ENCODE peak calls at places on chromosomes 7 and 10, in nine cellular contexts. H is effector memory CD8-positive, alpha-beta T cell; B is endothelial cell; Z is EL; Q is iris pigment epithelial cell; G is stimulated activated CD4-positive, alpha-beta T cell treated with anti-CD3 and anti-CD28 coated beads, Interleukin-4, amount 100 ng/mL, for 4 hours; U is activated CD8-positive, alpha-beta memory T cell treated with anti-CD3 and anti-CD28 coated beads for 24 hours; O is neural crest cell; R is gastrocnemius medialis. N is an unnamed sample.
A peak's percentile ranks its signal among the peaks of the same experiment; 100 is the strongest.

GRCh38 chr10:86953747-86954680 is 3.4 kb downstream of the MMRN2 start:
- DNase-seq in Q (peak; percentile 64), Z (no peak), G (no peak), U (no peak), R (no peak), O (peak; percentile 80), H (no peak), B (peak; percentile 63), N (no peak)

GRCh38 chr10:7407368-7408002 is 3.3 kb downstream of the SFMBT2 start:
- DNase-seq in Z (no peak), H (no peak), R (no peak), Q (no peak), B (peak; percentile 24), O (no peak), G (no peak), U (peak; percentile 64), N (no peak)

GRCh38 chr10:24931236-24931635 is 21.2 kb downstream of the PRTFDC1 start:
- DNase-seq in O (no peak), R (no peak), H (no peak), B (no peak), U (no peak), Z (no peak), Q (no peak), G (no peak), N (no peak)

GRCh38 chr10:1829712-1830111 is 92.4 kb upstream of the ADARB2 start:
- DNase-seq in O (no peak), H (no peak), Z (no peak), R (no peak), Q (no peak), U (no peak), G (no peak), B (no peak), N (no peak)

GRCh38 chr7:158662610-158663427 is 41.8 kb downstream of the NCAPG2 start:
- DNase-seq in H (peak; percentile 15), B (no peak), Z (no peak), O (no peak), Q (no peak), G (no peak), R (no peak), U (no peak), N (no peak)

GRCh38 chr10:25388862-25389206 is 214.0 kb downstream of the GPR158 start:
- DNase-seq in U (no peak), R (no peak), B (no peak), Q (no peak), Z (no peak), H (no peak), O (no peak), G (no peak), N (no peak)

GRCh38 chr7:47366960-47367359 is 215.0 kb downstream of the TNS3 start:
- DNase-seq in H (no peak), B (no peak), R (no peak), Z (no peak), U (no peak), G (no peak), Q (no peak), O (no peak), N (no peak)

GRCh38 chr7:156524737-156525597 is 115.6 kb upstream of the RNF32 start:
- DNase-seq in O (no peak), U (no peak), Q (no peak), R (no peak), Z (no peak), B (no peak), H (no peak), G (no peak), N (no peak)

GRCh38 chr10:11663763-11664555 is 52.5 kb upstream of the USP6NL start:
- DNase-seq in O (no peak), G (no peak), R (no peak), B (no peak), H (no peak), U (no peak), Z (no peak), Q (no peak), N (no peak)

GRCh38 chr10:69810097-69810496 is 8.4 kb downstream of the COL13A1 start:
- DNase-seq in R (no peak), B (no peak), Z (no peak), G (no peak), O (no peak), H (no peak), Q (no peak), U (no peak), N (no peak)

GRCh38 chr7:18666107-18666728 is 170.7 kb downstream of the HDAC9 start:
- DNase-seq in B (peak; percentile 85), Z (peak; percentile 80), R (peak; percentile 65), Q (peak; percentile 79), U (peak; percentile 78), H (peak; percentile 62), G (peak; percentile 13), O (peak; percentile 79), N (peak; percentile 70)

GRCh38 chr10:36540611-36541010 is 584.8 kb upstream of the ANKRD30A start:
- DNase-seq in H (no peak), Q (no peak), Z (no peak), O (no peak), B (no peak), R (no peak), G (no peak), U (no peak), N (no peak)

GRCh38 chr10:35336084-35336831 is at the start of gene CCNY:
- DNase-seq in Z (peak; percentile 75), U (peak; percentile 90), G (peak; percentile 70), R (peak; percentile 65), O (peak; percentile 67), H (peak; percentile 63), B (peak; percentile 74), Q (peak; percentile 74), N (peak; percentile 90)

GRCh38 chr10:114551310-114551972 is 106.6 kb downstream of the ABLIM1 start:
- DNase-seq in H (no peak), G (no peak), Q (peak; percentile 33), B (no peak), O (no peak), Z (no peak), U (no peak), R (peak; percentile 35), N (no peak)